ENCODE peak calls at places on chromosome 19, in five cellular contexts. W, P, V, U and O are unnamed samples.

GRCh38 chr19:51367565-51368365 is 1.0 kb downstream of the CLDND2 start:
- DNase-seq in U (peak; percentile 99), V (peak; percentile 63), P (peak; percentile 98), W (peak; percentile 95), O (no peak)

GRCh38 chr19:31354919-31355318 is 5.7 kb upstream of the TSHZ3 start:
- DNase-seq in P (no peak), W (no peak), V (no peak), U (no peak), O (no peak)

GRCh38 chr19:32342695-32343094 is 2.7 kb upstream of the ZNF507 start:
- DNase-seq in W (no peak), V (no peak), U (no peak), P (no peak), O (no peak)

GRCh38 chr19:43624933-43625332 is 5.5 kb upstream of the ZNF428 start:
- DNase-seq in V (no peak), P (peak; percentile 41), W (peak; percentile 81), U (no peak), O (no peak)

GRCh38 chr19:33627526-33627925 is 5.8 kb downstream of the CHST8 start:
- DNase-seq in P (no peak), W (no peak), V (no peak), U (no peak), O (no peak)

GRCh38 chr19:56839665-56840451 is 668 bp downstream of the PEG3 start:
- DNase-seq in W (no peak), P (peak; percentile 91), U (peak; percentile 92), V (no peak), O (no peak)

GRCh38 chr19:17677002-17677401 is 11.2 kb downstream of the UNC13A start:
- DNase-seq in V (no peak), W (no peak), P (no peak), U (no peak), O (no peak)

GRCh38 chr19:5536337-5536894 is 31.3 kb downstream of the TINCR start:
- DNase-seq in P (peak; percentile 5), W (no peak), U (peak; percentile 85), V (no peak), O (no peak)

GRCh38 chr19:13460045-13460444 is 46.2 kb downstream of the CACNA1A start:
- DNase-seq in P (no peak), V (no peak), W (no peak), U (no peak), O (peak; percentile 22)

GRCh38 chr19:55777528-55777927 is 8.6 kb downstream of the RFPL4AL1 start:
- DNase-seq in P (no peak), W (no peak), U (no peak), V (peak; percentile 2), O (no peak)

GRCh38 chr19:30036154-30037129 is 94.4 kb downstream of the URI1 start:
- DNase-seq in U (no peak), W (no peak), V (no peak), P (no peak), O (no peak)

GRCh38 chr19:17328517-17329060 is 6.1 kb downstream of the ANO8 start:
- DNase-seq in P (no peak), W (peak; percentile 28), U (no peak), V (no peak), O (no peak)

GRCh38 chr19:28386080-28386869 is 826.7 kb downstream of the UQCRFS1 start:
- DNase-seq in P (no peak), U (no peak), W (no peak), V (no peak), O (no peak)

GRCh38 chr19:4937060-4937459 is 27.8 kb downstream of the UHRF1 start:
- DNase-seq in U (no peak), P (no peak), V (no peak), W (no peak), O (no peak)

GRCh38 chr19:47471733-47472457 is at the start of gene SLC8A2:
- DNase-seq in U (peak; percentile 94), W (peak; percentile 45), V (no peak), P (peak; percentile 74), O (no peak)
- H3K4me3 ChIP-seq in U (no peak within 1 kb of the TSS), W (no peak within 1 kb of the TSS), V (peak within 1 kb of the TSS; percentile 31), P (no peak within 1 kb of the TSS), O (peak within 1 kb of the TSS; percentile 69)

GRCh38 chr19:1619094-1619439 is 13.8 kb upstream of the UQCR11 start:
- DNase-seq in P (no peak), V (no peak), W (no peak), U (no peak), O (no peak)

GRCh38 chr19:1616396-1616795 is 11.1 kb upstream of the UQCR11 start:
- DNase-seq in P (peak; percentile 60), W (no peak), U (no peak), V (no peak), O (no peak)

GRCh38 chr19:1615156-1615765 is 10.0 kb upstream of the UQCR11 start:
- DNase-seq in W (no peak), P (no peak), V (no peak), U (no peak), O (no peak)

GRCh38 chr19:1618157-1619093 is 13.2 kb upstream of the UQCR11 start:
- DNase-seq in V (no peak), W (no peak), U (no peak), P (no peak), O (peak; percentile 39)

DNA sequence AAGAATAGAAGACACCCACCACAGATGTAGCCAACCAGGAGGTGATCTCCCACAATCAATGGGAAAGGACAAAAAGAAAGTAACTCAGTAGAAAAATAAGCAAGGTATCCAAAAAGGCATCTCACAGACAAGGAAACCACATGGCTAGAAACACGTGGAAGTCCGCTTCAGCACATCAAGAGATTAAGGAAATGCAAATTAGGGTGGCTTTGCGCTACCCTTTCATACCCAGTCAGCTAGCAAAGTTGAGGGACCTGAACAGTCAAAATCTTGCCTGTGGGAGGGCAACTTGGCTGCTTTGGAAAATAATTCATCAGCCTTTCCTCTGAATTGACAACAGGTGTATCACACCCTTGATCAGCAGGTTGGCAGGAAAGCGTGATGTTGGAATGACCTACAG is 11.6 kb upstream of the UQCR11 start:
- DNase-seq in P (no peak), V (no peak), U (no peak), W (no peak), O (no peak)
- H3K27ac ChIP-seq in P (no peak overlapping the region), V (no peak overlapping the region), U (no peak overlapping the region), W (no peak overlapping the region), O (no peak overlapping the region)

GRCh38 chr19:45420356-45420755 is 3.4 kb downstream of the ERCC1 start:
- DNase-seq in P (no peak), V (no peak), W (no peak), U (no peak), O (no peak)
- H3K4me1 ChIP-seq in P (peaks cover 16% of the 10 kb centered on the region), V (peaks cover 9% of the 10 kb centered on the region), W (peaks cover 24% of the 10 kb centered on the region), U (peaks cover 10% of the 10 kb centered on the region), O (no peaks in the 10 kb centered on the region)

DNA sequence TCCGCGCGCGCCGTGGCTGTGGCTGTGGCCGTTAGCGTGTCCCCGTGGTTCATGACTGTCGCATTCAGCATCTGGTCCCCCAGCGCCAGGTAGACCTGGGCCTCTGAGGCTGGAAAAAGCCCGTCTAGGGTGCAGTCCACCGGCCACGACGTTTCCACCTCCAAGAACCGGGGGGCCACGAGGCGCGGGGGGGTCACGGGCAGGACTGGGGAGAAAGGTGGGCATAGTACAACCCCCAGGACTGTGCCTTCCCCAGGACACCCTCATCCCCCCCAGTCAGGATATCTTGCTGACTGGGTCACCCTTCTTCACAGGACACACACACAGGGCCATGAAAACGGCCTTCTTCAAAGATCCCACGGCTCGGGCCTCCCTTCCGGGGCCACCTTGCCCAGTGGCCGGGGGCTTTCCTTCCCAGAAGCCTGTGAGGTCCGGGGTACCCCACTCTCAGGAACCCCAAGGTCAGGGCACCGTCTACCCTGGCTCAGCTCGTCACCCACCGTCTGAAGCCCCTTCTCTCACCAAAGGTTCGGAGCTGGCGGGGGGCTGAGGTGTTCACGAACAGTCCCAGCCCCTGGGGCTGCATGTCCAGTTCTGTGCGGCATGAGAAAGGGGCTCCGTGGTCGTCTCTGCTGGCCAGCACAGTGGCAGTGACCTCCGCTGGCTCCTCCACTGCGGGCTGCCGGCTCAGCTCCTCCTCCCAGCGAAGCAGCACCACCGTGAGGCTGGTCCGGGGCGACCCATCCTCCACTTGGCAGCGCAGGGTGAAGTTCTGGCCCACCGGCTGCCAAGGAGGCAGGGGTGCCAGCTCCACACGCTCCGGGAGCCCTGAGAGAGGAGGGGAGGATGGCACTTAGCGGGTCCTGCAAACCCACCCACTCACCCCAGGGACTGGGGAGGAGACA is 2.1 kb upstream of the RAVER1 start:
- DNase-seq in U (no peak), V (no peak), P (no peak), W (no peak), O (no peak)
- H3K4me3 ChIP-seq in U (no peak overlapping the region), V (peak overlapping the region; percentile 86), P (peak overlapping the region; percentile 85), W (no peak overlapping the region), O (peak overlapping the region; percentile 14)

GRCh38 chr19:2333027-2333806 is 4.7 kb downstream of the SPPL2B start:
- DNase-seq in V (no peak), P (no peak), U (no peak), W (no peak), O (no peak)
- H3K27ac ChIP-seq in V (no peak overlapping the region), P (no peak overlapping the region), U (no peak overlapping the region), W (no peak overlapping the region), O (no peak overlapping the region)

GRCh38 chr19:45071969-45072790 is 4.1 kb downstream of the ZNF296 start:
- DNase-seq in W (no peak), U (no peak), V (no peak), P (no peak), O (no peak)
- H3K4me1 ChIP-seq in W (peaks cover 13% of the 10 kb centered on the region), U (peaks cover 6% of the 10 kb centered on the region), V (peaks cover 13% of the 10 kb centered on the region), P (no peaks in the 10 kb centered on the region), O (peaks cover 2% of the 10 kb centered on the region)

GRCh38 chr19:6766357-6767080 is 716 bp downstream of the SH2D3A start:
- DNase-seq in W (no peak), U (no peak), P (no peak), V (no peak), O (no peak)
- H3K4me3 ChIP-seq in W (peak overlapping the region; percentile 74), U (no peak overlapping the region), P (no peak overlapping the region), V (peak overlapping the region; percentile 64), O (peak overlapping the region; percentile 62)

DNA sequence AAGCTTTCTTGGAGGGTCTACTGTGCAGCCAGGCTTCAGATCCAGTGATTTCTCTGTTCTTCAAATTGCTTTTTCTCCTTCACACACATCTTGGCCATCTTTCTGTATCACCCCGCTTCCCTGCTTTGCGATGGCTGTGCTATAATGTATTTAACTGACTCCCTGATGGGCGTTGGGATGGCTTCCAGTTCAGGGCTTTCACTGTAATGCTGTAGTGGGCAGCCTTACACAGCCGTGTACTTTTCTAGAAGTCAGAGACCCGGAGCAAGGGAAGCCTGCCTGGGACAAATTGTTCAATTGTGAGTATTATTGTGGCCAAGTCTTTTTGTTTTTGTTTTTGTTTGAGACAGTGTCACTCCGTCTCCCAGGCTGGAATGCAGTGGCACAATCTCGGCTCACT is 19.4 kb upstream of the PAK4 start:
- DNase-seq in W (no peak), P (no peak), U (no peak), V (no peak), O (no peak)
- H3K27ac ChIP-seq in W (no peak overlapping the region), P (no peak overlapping the region), U (no peak overlapping the region), V (no peak overlapping the region), O (no peak overlapping the region)